ENCODE peak calls at places on chromosomes 5 and 9, in five cellular contexts. One of them, this sample, is unnamed.
A peak's percentile ranks its signal among the peaks of the same experiment; 100 is the strongest.

GRCh38 chr5:150781706-150782614 is 3.4 kb downstream of the SMIM3 start:
- DNase-seq in astrocyte of the spinal cord: peak; percentile 93
- DNase-seq in AG09309: peak; percentile 98
- DNase-seq in AG04450: peak; percentile 69
- DNase-seq in fibroblast of lung: peak; percentile 99
- DNase-seq in this sample: peak; percentile 93

GRCh38 chr9:124353811-124354274 is 61.4 kb downstream of the PSMB7 start:
- DNase-seq in astrocyte of the spinal cord: peak; percentile 38
- DNase-seq in AG09309: peak; percentile 29
- DNase-seq in AG04450: peak; percentile 27
- DNase-seq in fibroblast of lung: no peak
- DNase-seq in this sample: peak; percentile 65

GRCh38 chr5:156471893-156472292 is 144.9 kb downstream of the SGCD start:
- DNase-seq in astrocyte of the spinal cord: no peak
- DNase-seq in AG09309: no peak
- DNase-seq in AG04450: no peak
- DNase-seq in fibroblast of lung: no peak
- DNase-seq in this sample: no peak

GRCh38 chr9:87558606-87559005 is 60.9 kb downstream of the DAPK1 start:
- DNase-seq in astrocyte of the spinal cord: no peak
- DNase-seq in AG09309: no peak
- DNase-seq in AG04450: no peak
- DNase-seq in fibroblast of lung: no peak
- DNase-seq in this sample: no peak

GRCh38 chr9:105319514-105319863 is 75.0 kb downstream of the SLC44A1 start:
- DNase-seq in astrocyte of the spinal cord: no peak
- DNase-seq in AG09309: no peak
- DNase-seq in AG04450: no peak
- DNase-seq in fibroblast of lung: no peak
- DNase-seq in this sample: no peak

GRCh38 chr9:94826644-94827410 is 100.3 kb downstream of the AOPEP start:
- DNase-seq in astrocyte of the spinal cord: peak; percentile 38
- DNase-seq in AG09309: no peak
- DNase-seq in AG04450: no peak
- DNase-seq in fibroblast of lung: peak; percentile 58
- DNase-seq in this sample: no peak

GRCh38 chr9:83154087-83154736 is 91.3 kb upstream of the RASEF start:
- DNase-seq in astrocyte of the spinal cord: peak; percentile 81
- DNase-seq in AG09309: no peak
- DNase-seq in AG04450: no peak
- DNase-seq in fibroblast of lung: peak; percentile 86
- DNase-seq in this sample: peak; percentile 7

GRCh38 chr9:123440256-123440655 is 84.3 kb downstream of the CRB2 start:
- DNase-seq in astrocyte of the spinal cord: no peak
- DNase-seq in AG09309: no peak
- DNase-seq in AG04450: no peak
- DNase-seq in fibroblast of lung: no peak
- DNase-seq in this sample: no peak

GRCh38 chr9:68779558-68780376 is 74.7 kb downstream of the PIP5K1B start:
- DNase-seq in astrocyte of the spinal cord: peak; percentile 95
- DNase-seq in AG09309: peak; percentile 72
- DNase-seq in AG04450: peak; percentile 86
- DNase-seq in fibroblast of lung: peak; percentile 91
- DNase-seq in this sample: peak; percentile 95

GRCh38 chr5:137415231-137415681 is 83.9 kb downstream of the SPOCK1 start:
- DNase-seq in astrocyte of the spinal cord: peak; percentile 89
- DNase-seq in AG09309: peak; percentile 44
- DNase-seq in AG04450: no peak
- DNase-seq in fibroblast of lung: peak; percentile 94
- DNase-seq in this sample: peak; percentile 70

GRCh38 chr5:113057437-113058052 is 80.9 kb downstream of the DCP2 start:
- DNase-seq in astrocyte of the spinal cord: no peak
- DNase-seq in AG09309: no peak
- DNase-seq in AG04450: no peak
- DNase-seq in fibroblast of lung: no peak
- DNase-seq in this sample: no peak

GRCh38 chr9:89978185-89978584 is 373.4 kb downstream of the GADD45G start:
- DNase-seq in astrocyte of the spinal cord: peak; percentile 22
- DNase-seq in AG09309: no peak
- DNase-seq in AG04450: no peak
- DNase-seq in fibroblast of lung: no peak
- DNase-seq in this sample: no peak

GRCh38 chr5:138386290-138386689 is 33.8 kb downstream of the KDM3B start:
- DNase-seq in astrocyte of the spinal cord: no peak
- DNase-seq in AG09309: no peak
- DNase-seq in AG04450: no peak
- DNase-seq in fibroblast of lung: peak; percentile 12
- DNase-seq in this sample: no peak

DNA sequence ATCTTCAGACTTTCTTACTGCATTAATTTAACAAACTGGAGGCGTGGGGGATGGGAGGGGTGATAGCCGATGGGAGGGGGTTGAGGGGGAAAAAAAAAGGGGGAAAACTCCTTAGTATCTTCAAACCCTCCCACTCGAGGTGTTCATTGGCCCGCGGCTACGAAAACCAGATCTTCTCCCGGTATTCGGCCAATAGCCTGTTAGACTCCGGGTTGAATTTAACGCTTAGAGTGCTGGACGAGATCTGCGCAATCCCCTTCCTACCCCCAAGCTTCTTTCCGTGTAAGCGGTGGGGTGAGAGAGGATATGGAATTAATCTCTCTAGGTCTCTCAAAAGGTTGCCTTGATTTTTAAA is 722 bp upstream of the GLRA1 start:
- DNase-seq in astrocyte of the spinal cord: no peak
- DNase-seq in AG09309: no peak
- DNase-seq in AG04450: no peak
- DNase-seq in fibroblast of lung: no peak
- DNase-seq in this sample: no peak
- H3K4me3 ChIP-seq in astrocyte of the spinal cord: no peak overlapping the region
- H3K4me3 ChIP-seq in AG09309: no peak overlapping the region
- H3K4me3 ChIP-seq in AG04450: no peak overlapping the region
- H3K4me3 ChIP-seq in fibroblast of lung: no peak overlapping the region
- H3K4me3 ChIP-seq in this sample: no peak overlapping the region

DNA sequence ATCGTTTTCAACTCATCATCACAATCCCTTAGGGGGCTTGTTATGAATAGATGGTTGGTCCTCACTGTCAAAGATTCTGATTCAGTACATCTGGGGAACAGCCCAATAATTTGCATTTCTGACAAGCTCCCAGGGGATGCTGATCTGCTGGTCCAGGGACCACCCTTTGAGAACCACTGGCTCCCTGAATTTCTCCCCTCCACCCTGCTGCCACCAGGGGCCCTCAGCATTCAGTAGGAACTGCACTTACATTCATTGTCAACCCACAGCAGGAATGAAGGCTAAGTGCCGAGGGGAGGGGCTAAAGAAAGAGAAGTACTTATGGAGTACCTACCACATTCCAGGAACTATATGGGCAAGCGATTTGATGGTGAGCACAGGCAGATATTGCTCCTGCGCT is 85.9 kb downstream of the BOD1 start:
- DNase-seq in astrocyte of the spinal cord: no peak
- DNase-seq in AG09309: no peak
- DNase-seq in AG04450: no peak
- DNase-seq in fibroblast of lung: no peak
- DNase-seq in this sample: no peak
- TF ChIP-seq CTCF in astrocyte of the spinal cord: no peak
- TF ChIP-seq CTCF in AG09309: peak; percentile 15
- TF ChIP-seq CTCF in AG04450: no peak
- TF ChIP-seq CTCF in fibroblast of lung: no peak
- TF ChIP-seq CTCF in this sample: no peak

GRCh38 chr5:139668924-139669680 is 21.0 kb downstream of the CXXC5 start:
- DNase-seq in astrocyte of the spinal cord: no peak
- DNase-seq in AG09309: no peak
- DNase-seq in AG04450: no peak
- DNase-seq in fibroblast of lung: no peak
- DNase-seq in this sample: no peak

GRCh38 chr5:139668064-139668880 is 20.1 kb downstream of the CXXC5 start:
- DNase-seq in astrocyte of the spinal cord: no peak
- DNase-seq in AG09309: no peak
- DNase-seq in AG04450: no peak
- DNase-seq in fibroblast of lung: peak; percentile 58
- DNase-seq in this sample: no peak

GRCh38 chr5:139669681-139670368 is 21.7 kb downstream of the CXXC5 start:
- DNase-seq in astrocyte of the spinal cord: no peak
- DNase-seq in AG09309: no peak
- DNase-seq in AG04450: no peak
- DNase-seq in fibroblast of lung: no peak
- DNase-seq in this sample: no peak

GRCh38 chr5:139671096-139671841 is 23.1 kb downstream of the CXXC5 start:
- DNase-seq in astrocyte of the spinal cord: no peak
- DNase-seq in AG09309: no peak
- DNase-seq in AG04450: no peak
- DNase-seq in fibroblast of lung: peak; percentile 71
- DNase-seq in this sample: no peak

DNA sequence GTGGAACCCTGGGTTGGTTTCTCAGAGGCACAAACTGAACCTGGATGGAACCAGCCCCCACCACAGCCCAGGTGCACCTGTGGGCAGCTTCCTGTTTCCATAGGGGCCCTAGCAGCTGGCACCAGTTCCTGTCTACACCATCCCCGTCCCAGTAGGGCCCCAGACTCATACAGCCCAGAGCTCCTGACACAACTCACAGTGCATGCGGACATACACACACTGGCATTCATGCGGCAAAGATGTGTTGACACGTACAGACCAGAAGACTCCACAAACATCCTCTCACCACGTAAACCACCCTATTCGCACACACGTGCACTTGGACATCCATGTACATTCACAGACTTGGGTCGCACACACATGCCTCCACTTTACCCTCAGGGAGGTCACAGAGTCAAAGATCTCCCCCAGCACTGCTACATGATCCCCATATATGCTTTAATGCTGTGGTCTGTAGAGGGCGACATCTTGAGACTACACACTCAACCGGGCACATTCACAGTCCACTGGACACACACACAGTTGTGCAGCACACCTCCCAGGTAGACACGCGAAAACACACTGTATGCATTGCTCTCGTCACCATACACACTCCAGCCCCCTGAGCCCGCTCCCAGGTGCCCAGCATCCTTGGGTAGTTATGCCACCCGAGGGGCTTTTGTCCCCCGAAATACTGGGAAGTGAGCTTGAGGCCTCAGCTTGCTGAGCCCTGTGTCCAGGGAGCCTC is 22.4 kb downstream of the CXXC5 start:
- DNase-seq in astrocyte of the spinal cord: no peak
- DNase-seq in AG09309: no peak
- DNase-seq in AG04450: no peak
- DNase-seq in fibroblast of lung: peak; percentile 73
- DNase-seq in this sample: no peak
- H3K4me3 ChIP-seq in astrocyte of the spinal cord: no peak overlapping the region
- H3K4me3 ChIP-seq in AG09309: no peak overlapping the region
- H3K4me3 ChIP-seq in AG04450: no peak overlapping the region
- H3K4me3 ChIP-seq in fibroblast of lung: no peak overlapping the region
- H3K4me3 ChIP-seq in this sample: no peak overlapping the region

GRCh38 chr5:168851902-168852321 is 272.7 kb upstream of the PANK3 start:
- DNase-seq in astrocyte of the spinal cord: peak; percentile 81
- DNase-seq in AG09309: peak; percentile 72
- DNase-seq in AG04450: no peak
- DNase-seq in fibroblast of lung: peak; percentile 95
- DNase-seq in this sample: peak; percentile 68

GRCh38 chr5:168844566-168845296 is 265.6 kb upstream of the PANK3 start:
- DNase-seq in astrocyte of the spinal cord: no peak
- DNase-seq in AG09309: no peak
- DNase-seq in AG04450: no peak
- DNase-seq in fibroblast of lung: no peak
- DNase-seq in this sample: no peak

GRCh38 chr5:168852329-168852728 is 273.2 kb upstream of the PANK3 start:
- DNase-seq in astrocyte of the spinal cord: no peak
- DNase-seq in AG09309: no peak
- DNase-seq in AG04450: no peak
- DNase-seq in fibroblast of lung: no peak
- DNase-seq in this sample: no peak

GRCh38 chr5:168853972-168854371 is 274.8 kb upstream of the PANK3 start:
- DNase-seq in astrocyte of the spinal cord: no peak
- DNase-seq in AG09309: no peak
- DNase-seq in AG04450: no peak
- DNase-seq in fibroblast of lung: no peak
- DNase-seq in this sample: no peak

DNA sequence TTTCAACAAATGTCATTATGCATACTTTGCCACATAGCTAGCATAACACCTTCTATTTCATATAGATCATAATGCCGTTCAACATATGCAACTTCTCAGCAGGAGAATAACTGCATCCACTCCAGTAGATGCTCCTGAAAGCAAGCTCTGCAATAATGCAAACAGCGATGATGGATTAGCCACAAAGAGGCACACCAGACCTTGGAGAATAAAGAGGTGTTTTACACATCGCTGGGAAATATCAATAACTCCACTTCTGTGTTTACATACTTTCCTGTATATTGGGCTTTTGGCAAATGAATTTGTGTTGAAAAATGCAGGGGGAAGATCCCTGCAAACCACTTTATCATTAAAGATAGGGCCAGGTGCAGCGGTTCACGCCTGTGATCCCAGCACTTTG is 271.5 kb upstream of the PANK3 start:
- DNase-seq in astrocyte of the spinal cord: no peak
- DNase-seq in AG09309: no peak
- DNase-seq in AG04450: no peak
- DNase-seq in fibroblast of lung: no peak
- DNase-seq in this sample: no peak
- TF ChIP-seq CTCF in astrocyte of the spinal cord: no peak
- TF ChIP-seq CTCF in AG09309: no peak
- TF ChIP-seq CTCF in AG04450: no peak
- TF ChIP-seq CTCF in fibroblast of lung: no peak
- TF ChIP-seq CTCF in this sample: no peak

GRCh38 chr5:91443028-91443427 is 59.9 kb upstream of the ARRDC3 start:
- DNase-seq in astrocyte of the spinal cord: peak; percentile 73
- DNase-seq in AG09309: peak; percentile 55
- DNase-seq in AG04450: no peak
- DNase-seq in fibroblast of lung: peak; percentile 91
- DNase-seq in this sample: peak; percentile 19

GRCh38 chr5:91441082-91441481 is 58.0 kb upstream of the ARRDC3 start:
- DNase-seq in astrocyte of the spinal cord: no peak
- DNase-seq in AG09309: no peak
- DNase-seq in AG04450: no peak
- DNase-seq in fibroblast of lung: no peak
- DNase-seq in this sample: no peak

GRCh38 chr5:91436241-91436640 is 53.1 kb upstream of the ARRDC3 start:
- DNase-seq in astrocyte of the spinal cord: no peak
- DNase-seq in AG09309: no peak
- DNase-seq in AG04450: no peak
- DNase-seq in fibroblast of lung: no peak
- DNase-seq in this sample: no peak

GRCh38 chr5:91434348-91434747 is 51.2 kb upstream of the ARRDC3 start:
- DNase-seq in astrocyte of the spinal cord: no peak
- DNase-seq in AG09309: no peak
- DNase-seq in AG04450: no peak
- DNase-seq in fibroblast of lung: no peak
- DNase-seq in this sample: peak; percentile 12

GRCh38 chr5:91438871-91439270 is 55.8 kb upstream of the ARRDC3 start:
- DNase-seq in astrocyte of the spinal cord: no peak
- DNase-seq in AG09309: no peak
- DNase-seq in AG04450: no peak
- DNase-seq in fibroblast of lung: no peak
- DNase-seq in this sample: no peak
- H3K4me3 ChIP-seq in astrocyte of the spinal cord: no peak overlapping the region
- H3K4me3 ChIP-seq in AG09309: no peak overlapping the region
- H3K4me3 ChIP-seq in AG04450: no peak overlapping the region
- H3K4me3 ChIP-seq in fibroblast of lung: no peak overlapping the region
- H3K4me3 ChIP-seq in this sample: no peak overlapping the region